ENCODE peak calls at places on chromosomes 5 and 9, in seven cellular contexts. Y is lower lobe of right lung, V is AG09309, M is left ventricle myocardium inferior, F is nephron progenitor cell, E is PC-3, C is HepG2. W is an unnamed sample.

GRCh38 chr9:68637020-68637419 is 68.0 kb upstream of the PIP5K1B start:
- DNase-seq in Y (no peak), V (no peak), M (no peak), F (no peak), E (no peak), C (no peak), W (no peak)

GRCh38 chr9:121634329-121634784 is 17.1 kb upstream of the DAB2IP start:
- DNase-seq in Y (no peak), V (no peak), M (no peak), F (no peak), E (no peak), C (peak), W (no peak)

GRCh38 chr5:156394642-156395393 is 67.9 kb downstream of the SGCD start:
- DNase-seq in Y (no peak), V (no peak), M (no peak), F (no peak), E (no peak), C (no peak), W (no peak)

GRCh38 chr5:1130218-1130946 is 18.5 kb upstream of the SLC12A7 start:
- DNase-seq in Y (no peak), V (no peak), M (no peak), F (no peak), E (peak), C (no peak), W (peak)

GRCh38 chr5:35867998-35868397 is 11.3 kb downstream of the IL7R start:
- DNase-seq in Y (no peak), V (no peak), M (no peak), F (no peak), E (no peak), C (no peak), W (no peak)

GRCh38 chr9:83582026-83582425 is 40.9 kb upstream of the IDNK start:
- DNase-seq in Y (no peak), V (peak), M (no peak), F (no peak), E (peak), C (no peak), W (no peak)

GRCh38 chr5:139635606-139636206 is 12.4 kb upstream of the CXXC5 start:
- DNase-seq in Y (peak), V (peak), M (peak), F (no peak), E (peak), C (peak), W (peak)

GRCh38 chr5:110086658-110087388 is 397.1 kb downstream of the MAN2A1 start:
- DNase-seq in Y (no peak), V (peak), M (no peak), F (no peak), E (peak), C (no peak), W (peak)

GRCh38 chr5:55160493-55161209 is 680 bp downstream of the GPX8 start:
- DNase-seq in Y (no peak), V (peak), M (peak), F (peak), E (peak), C (no peak), W (peak)

DNA sequence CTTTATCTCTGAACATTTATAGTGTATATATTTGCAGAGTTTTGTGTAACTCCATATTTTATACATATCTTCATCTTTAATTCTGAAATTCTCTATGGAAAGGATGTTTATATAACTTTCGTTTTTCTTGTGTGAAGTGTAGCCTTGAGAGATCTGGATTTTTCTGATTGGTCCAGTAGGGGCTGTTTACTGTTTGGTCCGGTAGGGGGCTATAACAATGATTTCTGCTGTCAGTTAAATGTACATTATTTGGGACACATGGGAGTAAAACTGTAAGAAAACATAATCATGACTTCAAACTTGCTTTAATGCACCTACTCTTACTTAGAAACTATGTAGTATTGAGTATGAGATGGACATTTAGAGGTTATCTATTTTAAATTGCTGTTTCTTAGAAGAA is 527.1 kb upstream of the ARRDC3 start:
- DNase-seq in Y (no peak), V (no peak), M (no peak), F (no peak), E (no peak), C (no peak), W (no peak)
- TF ChIP-seq CTCF in Y (no peak), V (no peak), M (no peak), F (no peak), E (peak), C (no peak), W (no peak)

DNA sequence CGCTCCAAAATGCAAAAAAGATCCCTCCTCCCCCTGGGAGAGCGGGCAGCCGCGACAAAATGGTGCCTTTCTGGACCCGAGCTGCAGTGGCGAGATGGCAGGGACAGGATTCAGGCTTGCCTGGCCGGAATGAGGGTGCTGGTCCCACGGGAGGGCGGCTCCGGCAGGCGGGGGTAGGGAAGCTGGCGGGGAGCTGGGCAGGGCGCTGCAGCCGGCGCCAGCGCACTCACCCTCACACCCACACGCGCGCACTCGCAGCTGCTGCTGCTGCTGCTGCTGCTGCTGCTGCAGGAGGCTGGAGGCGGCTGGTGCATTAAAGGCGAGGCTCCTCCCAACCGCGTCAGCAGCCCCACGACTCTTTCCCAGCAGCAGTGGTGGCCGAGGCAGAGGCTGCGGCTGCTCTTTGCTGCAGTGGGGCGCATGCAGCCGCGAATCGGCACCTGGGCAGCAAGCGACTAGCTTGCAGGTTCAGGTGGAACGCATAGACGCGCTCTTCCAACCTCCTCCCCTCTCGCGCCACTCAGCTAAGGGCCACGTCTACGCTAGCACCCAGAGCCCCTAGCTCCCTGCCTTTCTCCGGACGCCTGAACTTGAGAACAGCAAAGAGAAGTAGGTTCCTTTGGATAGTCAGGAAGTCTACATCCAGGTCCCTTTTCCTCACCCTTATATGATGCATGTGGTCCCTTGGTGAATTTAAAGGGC is at the start of gene PPP2R2B:
- DNase-seq in Y (peak), V (no peak), M (peak), F (peak), E (peak), C (no peak), W (peak)
- TF ChIP-seq CTCF in Y (no peak), V (no peak), M (no peak), F (no peak), E (no peak), C (no peak), W (no peak)

GRCh38 chr5:154277499-154277898 is 87.0 kb downstream of the GALNT10 start:
- DNase-seq in Y (no peak), V (no peak), M (no peak), F (no peak), E (no peak), C (no peak), W (no peak)
- TF ChIP-seq CTCF in Y (no peak), V (no peak), M (no peak), F (no peak), E (no peak), C (no peak), W (no peak)

DNA sequence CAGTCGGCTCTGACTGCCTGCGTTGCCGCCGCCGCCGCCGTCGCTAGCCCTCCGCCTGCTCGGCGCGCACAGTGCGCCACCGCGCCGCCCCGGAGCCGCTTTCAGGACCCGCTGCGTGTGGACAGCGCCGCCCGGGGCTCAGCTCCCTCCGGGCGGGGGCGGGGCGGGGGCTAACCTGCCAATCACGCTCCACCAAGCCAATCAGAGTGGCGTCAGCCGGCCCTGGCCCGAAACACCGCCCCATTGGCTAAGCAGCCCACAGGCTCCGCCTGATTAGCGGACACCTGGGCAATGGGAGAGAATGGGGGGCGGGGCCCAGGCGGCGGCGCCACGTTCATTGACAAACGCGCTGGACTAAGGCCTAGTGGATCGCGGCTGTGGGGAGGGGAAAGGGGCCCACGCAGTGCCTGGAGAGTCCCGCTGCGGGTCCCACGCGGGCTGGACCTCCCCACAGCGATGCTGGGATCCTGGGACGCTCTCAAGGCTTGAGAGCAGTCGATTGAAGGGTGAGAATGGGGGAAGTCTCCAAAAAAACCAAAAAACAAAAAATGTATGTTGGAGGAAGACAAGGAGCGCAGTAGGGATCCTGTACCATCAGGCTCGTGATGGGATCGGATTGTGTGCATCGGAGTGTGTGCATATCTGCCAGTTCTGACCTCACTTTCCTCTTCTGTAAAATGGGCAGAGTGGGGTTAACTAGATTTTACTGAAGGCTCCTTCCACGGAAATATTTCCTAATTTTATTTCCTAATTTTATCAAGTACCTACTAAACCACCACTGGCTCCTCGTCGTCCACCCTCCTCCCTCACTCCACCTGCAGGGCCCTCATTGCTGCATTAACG is 6.3 kb downstream of the PAX5 start:
- DNase-seq in Y (peak), V (peak), M (peak), F (peak), E (peak), C (peak), W (peak)
- TF ChIP-seq CTCF in Y (no peak), V (no peak), M (no peak), F (no peak), E (no peak), C (peak), W (no peak)

DNA sequence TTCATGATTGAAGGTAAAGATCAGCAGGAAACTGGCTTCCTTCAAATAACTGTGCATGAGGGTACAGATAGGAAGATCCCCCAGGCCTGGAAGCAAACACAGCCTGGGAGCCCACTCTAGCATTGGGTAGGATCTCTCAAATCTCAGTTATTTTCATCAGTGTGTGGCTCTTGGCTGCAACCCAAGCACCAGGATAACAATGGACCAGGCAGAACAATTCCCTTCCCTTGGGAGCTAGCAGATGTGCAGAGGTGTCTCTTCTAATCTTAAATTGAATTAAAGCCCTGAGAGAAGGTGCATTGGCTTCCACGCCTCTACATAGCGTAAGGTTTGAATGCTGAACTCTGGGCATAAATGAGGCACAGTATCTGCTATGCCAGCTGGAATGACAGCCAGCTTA is 957.4 kb downstream of the CDH12 start:
- DNase-seq in Y (no peak), V (no peak), M (no peak), F (no peak), E (no peak), C (no peak), W (no peak)
- TF ChIP-seq CTCF in Y (no peak), V (no peak), M (no peak), F (no peak), E (no peak), C (no peak), W (no peak)

DNA sequence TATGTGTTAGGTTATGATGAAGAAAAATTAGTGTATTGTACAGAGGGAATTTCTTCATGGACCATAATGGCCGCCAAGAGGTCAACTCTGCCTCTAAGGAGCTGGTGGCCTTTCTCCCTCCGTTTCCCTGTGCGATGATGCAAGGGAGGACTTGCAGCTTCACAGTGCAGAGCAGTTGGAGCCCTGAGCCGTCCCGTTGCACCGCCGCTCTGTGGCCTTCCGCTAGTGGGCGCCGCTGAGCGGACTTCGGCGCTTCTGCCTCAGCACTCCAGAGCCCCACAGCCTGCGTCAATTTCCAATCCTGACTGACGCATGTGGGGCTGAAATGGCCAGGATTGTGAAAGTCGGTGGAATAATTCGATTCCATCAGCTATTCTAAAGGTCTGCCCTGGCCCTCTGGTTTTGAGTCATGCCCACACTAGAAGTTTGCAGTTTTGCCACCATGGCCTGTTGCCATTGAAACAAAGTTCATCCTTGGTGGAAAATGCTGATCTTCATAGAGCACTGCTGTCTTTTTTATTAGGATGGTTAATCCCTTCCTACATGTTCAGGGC is 22.7 kb upstream of the LECT2 start:
- DNase-seq in Y (peak), V (peak), M (peak), F (peak), E (no peak), C (no peak), W (no peak)
- TF ChIP-seq CTCF in Y (peak), V (peak), M (peak), F (peak), E (peak), C (peak), W (no peak)

W was measured in RWPE1.